ENCODE peak calls at places on chromosomes 4 and X, in six cellular contexts. One of them, this sample, is unnamed. For H3K27me3, the result is how much of the 10 kb centered on the place peaks cover.

GRCh38 chrX:48540015-48540350 is 469 bp downstream of the TBC1D25 start:
- DNase-seq in SJCRH30: no peak
- DNase-seq in transverse colon: peak
- DNase-seq in GM23248: peak
- DNase-seq in hepatocyte: peak
- DNase-seq in CD4-positive, alpha-beta T cell: peak
- DNase-seq in this sample: no peak

GRCh38 chrX:132612990-132613564 is 124.2 kb upstream of the MBNL3 start:
- DNase-seq in SJCRH30: peak
- DNase-seq in transverse colon: peak
- DNase-seq in GM23248: peak
- DNase-seq in hepatocyte: peak
- DNase-seq in CD4-positive, alpha-beta T cell: peak
- DNase-seq in this sample: peak

GRCh38 chr4:156654410-156654809 is 317.2 kb downstream of the PDGFC start:
- DNase-seq in SJCRH30: no peak
- DNase-seq in transverse colon: no peak
- DNase-seq in GM23248: no peak
- DNase-seq in hepatocyte: no peak
- DNase-seq in CD4-positive, alpha-beta T cell: no peak
- DNase-seq in this sample: no peak

GRCh38 chrX:110417128-110417527 is 58.5 kb downstream of the RTL9 start:
- DNase-seq in SJCRH30: no peak
- DNase-seq in transverse colon: no peak
- DNase-seq in GM23248: no peak
- DNase-seq in hepatocyte: no peak
- DNase-seq in CD4-positive, alpha-beta T cell: no peak
- DNase-seq in this sample: no peak

GRCh38 chr4:95728145-95728544 is 111.7 kb upstream of the PDHA2 start:
- DNase-seq in SJCRH30: no peak
- DNase-seq in transverse colon: no peak
- DNase-seq in GM23248: no peak
- DNase-seq in hepatocyte: no peak
- DNase-seq in CD4-positive, alpha-beta T cell: no peak
- DNase-seq in this sample: no peak

GRCh38 chr4:88158360-88159136 is at the start of gene ABCG2:
- DNase-seq in SJCRH30: peak
- DNase-seq in transverse colon: peak
- DNase-seq in GM23248: peak
- DNase-seq in hepatocyte: peak
- DNase-seq in CD4-positive, alpha-beta T cell: no peak
- DNase-seq in this sample: peak

GRCh38 chr4:124321370-124321769 is 391.2 kb downstream of the ANKRD50 start:
- DNase-seq in SJCRH30: peak
- DNase-seq in transverse colon: no peak
- DNase-seq in GM23248: peak
- DNase-seq in hepatocyte: no peak
- DNase-seq in CD4-positive, alpha-beta T cell: no peak
- DNase-seq in this sample: no peak

GRCh38 chr4:146371812-146372211 is 149.9 kb downstream of the SLC10A7 start:
- DNase-seq in SJCRH30: no peak
- DNase-seq in transverse colon: no peak
- DNase-seq in GM23248: no peak
- DNase-seq in hepatocyte: no peak
- DNase-seq in CD4-positive, alpha-beta T cell: no peak
- DNase-seq in this sample: no peak

GRCh38 chrX:134423606-134424005 is 36.4 kb upstream of the HPRT1 start:
- DNase-seq in SJCRH30: no peak
- DNase-seq in transverse colon: no peak
- DNase-seq in GM23248: peak
- DNase-seq in hepatocyte: no peak
- DNase-seq in CD4-positive, alpha-beta T cell: no peak
- DNase-seq in this sample: no peak

GRCh38 chr4:70670332-70671014 is 4.2 kb upstream of the JCHAIN start:
- DNase-seq in SJCRH30: no peak
- DNase-seq in transverse colon: no peak
- DNase-seq in GM23248: peak
- DNase-seq in hepatocyte: no peak
- DNase-seq in CD4-positive, alpha-beta T cell: no peak
- DNase-seq in this sample: no peak

GRCh38 chr4:132218406-132218805 is 930.7 kb upstream of the PCDH10 start:
- DNase-seq in SJCRH30: no peak
- DNase-seq in transverse colon: no peak
- DNase-seq in GM23248: no peak
- DNase-seq in hepatocyte: no peak
- DNase-seq in CD4-positive, alpha-beta T cell: no peak
- DNase-seq in this sample: no peak

GRCh38 chrX:102339312-102340298 is 92.6 kb downstream of the NXF2 start:
- DNase-seq in SJCRH30: peak
- DNase-seq in transverse colon: no peak
- DNase-seq in GM23248: peak
- DNase-seq in hepatocyte: no peak
- DNase-seq in CD4-positive, alpha-beta T cell: no peak
- DNase-seq in this sample: no peak

GRCh38 chr4:23084559-23085248 is 392.0 kb downstream of the GBA3 start:
- DNase-seq in SJCRH30: peak
- DNase-seq in transverse colon: no peak
- DNase-seq in GM23248: peak
- DNase-seq in hepatocyte: no peak
- DNase-seq in CD4-positive, alpha-beta T cell: no peak
- DNase-seq in this sample: peak

GRCh38 chr4:3401436-3402171 is 40.2 kb upstream of the HGFAC start:
- DNase-seq in SJCRH30: no peak
- DNase-seq in transverse colon: no peak
- DNase-seq in GM23248: no peak
- DNase-seq in hepatocyte: no peak
- DNase-seq in CD4-positive, alpha-beta T cell: no peak
- DNase-seq in this sample: peak

GRCh38 chrX:7996414-7996813 is 69.2 kb upstream of the PNPLA4 start:
- DNase-seq in SJCRH30: no peak
- DNase-seq in transverse colon: peak
- DNase-seq in GM23248: peak
- DNase-seq in hepatocyte: peak
- DNase-seq in CD4-positive, alpha-beta T cell: no peak
- DNase-seq in this sample: no peak

GRCh38 chrX:132490086-132490419 is 1.2 kb upstream of the MBNL3 start:
- DNase-seq in SJCRH30: no peak
- DNase-seq in transverse colon: peak
- DNase-seq in GM23248: no peak
- DNase-seq in hepatocyte: no peak
- DNase-seq in CD4-positive, alpha-beta T cell: no peak
- DNase-seq in this sample: no peak

GRCh38 chr4:80240976-80241375 is 25.5 kb upstream of the FGF5 start:
- DNase-seq in SJCRH30: no peak
- DNase-seq in transverse colon: no peak
- DNase-seq in GM23248: peak
- DNase-seq in hepatocyte: no peak
- DNase-seq in CD4-positive, alpha-beta T cell: no peak
- DNase-seq in this sample: no peak

GRCh38 chr4:133150643-133151300 is 1.7 kb downstream of the PCDH10 start:
- DNase-seq in SJCRH30: no peak
- DNase-seq in transverse colon: no peak
- DNase-seq in GM23248: peak
- DNase-seq in hepatocyte: peak
- DNase-seq in CD4-positive, alpha-beta T cell: no peak
- DNase-seq in this sample: no peak

GRCh38 chr4:102823897-102824296 is 3.5 kb downstream of the UBE2D3 start:
- DNase-seq in SJCRH30: no peak
- DNase-seq in transverse colon: no peak
- DNase-seq in GM23248: peak
- DNase-seq in hepatocyte: no peak
- DNase-seq in CD4-positive, alpha-beta T cell: no peak
- DNase-seq in this sample: no peak

GRCh38 chr4:152896819-152897218 is 39.3 kb upstream of the FHDC1 start:
- DNase-seq in SJCRH30: no peak
- DNase-seq in transverse colon: no peak
- DNase-seq in GM23248: peak
- DNase-seq in hepatocyte: no peak
- DNase-seq in CD4-positive, alpha-beta T cell: no peak
- DNase-seq in this sample: no peak

GRCh38 chr4:47852121-47852520 is 14.3 kb upstream of the CORIN start:
- DNase-seq in SJCRH30: no peak
- DNase-seq in transverse colon: no peak
- DNase-seq in GM23248: peak
- DNase-seq in hepatocyte: no peak
- DNase-seq in CD4-positive, alpha-beta T cell: no peak
- DNase-seq in this sample: peak

GRCh38 chrX:107775734-107776511 is at the start of gene TSC22D3:
- DNase-seq in SJCRH30: peak
- DNase-seq in transverse colon: peak
- DNase-seq in GM23248: peak
- DNase-seq in hepatocyte: peak
- DNase-seq in CD4-positive, alpha-beta T cell: peak
- DNase-seq in this sample: peak

GRCh38 chr4:55345980-55346850 is at the start of gene SRD5A3:
- DNase-seq in SJCRH30: peak
- DNase-seq in transverse colon: peak
- DNase-seq in GM23248: peak
- DNase-seq in hepatocyte: peak
- DNase-seq in CD4-positive, alpha-beta T cell: peak
- DNase-seq in this sample: peak
- H3K27me3 ChIP-seq in SJCRH30: under half
- H3K27me3 ChIP-seq in transverse colon: under half
- H3K27me3 ChIP-seq in GM23248: under half
- H3K27me3 ChIP-seq in hepatocyte: under half
- H3K27me3 ChIP-seq in CD4-positive, alpha-beta T cell: under half
- H3K27me3 ChIP-seq in this sample: under half

DNA sequence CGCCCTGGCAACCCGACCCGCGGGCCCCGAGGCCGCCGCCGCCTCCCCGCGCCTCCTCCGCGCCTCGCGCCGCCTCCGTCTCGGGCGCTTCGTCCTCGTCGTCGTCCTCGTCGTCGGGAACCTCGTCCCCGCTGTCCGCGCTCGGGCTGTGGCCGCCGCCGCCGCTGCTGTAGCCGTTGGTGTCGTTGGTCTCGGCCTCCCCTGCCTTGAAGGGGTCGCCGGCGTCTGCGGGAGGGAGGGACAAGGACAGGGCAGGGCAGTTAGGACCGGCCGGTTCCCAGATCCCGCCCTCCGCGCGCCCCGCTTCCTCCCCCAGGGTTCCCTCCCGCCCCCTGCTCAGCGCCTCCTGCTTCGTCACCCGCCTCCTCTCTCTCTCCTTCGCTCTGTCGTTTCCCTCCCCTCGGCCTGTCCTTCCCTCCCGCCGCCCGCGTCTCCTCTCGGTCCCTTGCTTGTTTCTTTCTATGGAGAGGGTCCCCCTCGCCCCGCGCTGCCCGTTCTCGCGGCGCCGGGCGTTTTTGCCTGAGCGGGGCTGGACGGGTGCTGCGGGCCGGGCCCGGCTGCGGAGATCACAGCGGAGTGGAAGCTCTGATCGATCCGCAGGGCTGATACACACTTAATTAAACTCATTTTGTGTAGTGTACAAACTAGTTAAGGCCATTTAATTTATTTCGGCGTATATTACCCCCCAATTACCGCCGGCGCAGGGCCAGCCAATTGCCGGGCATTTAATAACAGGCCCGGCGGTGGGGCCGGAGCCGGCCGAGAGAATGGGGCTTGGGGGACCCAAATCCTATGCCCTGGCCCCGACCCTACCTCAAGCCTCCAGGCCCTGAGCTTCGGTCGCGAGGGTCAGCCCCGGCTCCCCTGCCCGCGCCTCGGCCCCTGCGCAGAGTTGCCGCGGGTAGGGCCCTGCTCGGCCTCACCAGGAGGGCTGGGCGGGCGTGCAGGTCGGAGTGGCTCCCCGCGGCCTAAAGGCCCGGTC is 2.4 kb downstream of the NKX1-1 start:
- DNase-seq in SJCRH30: no peak
- DNase-seq in transverse colon: no peak
- DNase-seq in GM23248: peak
- DNase-seq in hepatocyte: peak
- DNase-seq in CD4-positive, alpha-beta T cell: no peak
- DNase-seq in this sample: peak
- H3K27me3 ChIP-seq in SJCRH30: under half
- H3K27me3 ChIP-seq in transverse colon: half or more
- H3K27me3 ChIP-seq in GM23248: half or more
- H3K27me3 ChIP-seq in hepatocyte: half or more
- H3K27me3 ChIP-seq in CD4-positive, alpha-beta T cell: half or more
- H3K27me3 ChIP-seq in this sample: under half

DNA sequence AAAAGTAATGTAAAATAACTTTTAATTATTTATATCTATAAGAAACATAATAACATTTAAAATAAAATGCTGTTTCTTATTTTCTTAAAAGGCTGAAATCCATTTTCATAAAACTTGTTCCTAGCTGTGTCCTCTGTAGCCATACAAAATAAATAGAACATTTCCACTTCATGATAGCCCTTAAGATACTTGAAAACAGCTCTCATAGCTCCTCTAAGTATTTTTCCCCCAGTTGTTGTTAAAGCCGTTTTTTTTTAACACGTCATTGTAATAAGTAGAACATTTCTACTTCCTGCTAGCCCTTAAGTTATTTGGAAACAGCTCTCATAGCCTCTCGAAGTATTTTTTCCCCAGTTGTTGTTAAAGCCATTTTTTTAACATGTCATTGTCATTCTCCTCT is 97.3 kb upstream of the SOX3 start:
- DNase-seq in SJCRH30: no peak
- DNase-seq in transverse colon: no peak
- DNase-seq in GM23248: no peak
- DNase-seq in hepatocyte: no peak
- DNase-seq in CD4-positive, alpha-beta T cell: no peak
- DNase-seq in this sample: no peak
- H3K27me3 ChIP-seq in SJCRH30: under half
- H3K27me3 ChIP-seq in transverse colon: under half
- H3K27me3 ChIP-seq in GM23248: under half
- H3K27me3 ChIP-seq in hepatocyte: under half
- H3K27me3 ChIP-seq in CD4-positive, alpha-beta T cell: under half
- H3K27me3 ChIP-seq in this sample: under half

GRCh38 chr4:14264437-14264836 is 636.9 kb upstream of the BOD1L1 start:
- DNase-seq in SJCRH30: no peak
- DNase-seq in transverse colon: no peak
- DNase-seq in GM23248: peak
- DNase-seq in hepatocyte: peak
- DNase-seq in CD4-positive, alpha-beta T cell: no peak
- DNase-seq in this sample: no peak

GRCh38 chr4:14257903-14258302 is 630.4 kb upstream of the BOD1L1 start:
- DNase-seq in SJCRH30: no peak
- DNase-seq in transverse colon: no peak
- DNase-seq in GM23248: no peak
- DNase-seq in hepatocyte: no peak
- DNase-seq in CD4-positive, alpha-beta T cell: no peak
- DNase-seq in this sample: no peak

GRCh38 chr4:14262221-14262620 is 634.7 kb upstream of the BOD1L1 start:
- DNase-seq in SJCRH30: no peak
- DNase-seq in transverse colon: no peak
- DNase-seq in GM23248: no peak
- DNase-seq in hepatocyte: no peak
- DNase-seq in CD4-positive, alpha-beta T cell: no peak
- DNase-seq in this sample: no peak

GRCh38 chr4:14260591-14260990 is 633.1 kb upstream of the BOD1L1 start:
- DNase-seq in SJCRH30: no peak
- DNase-seq in transverse colon: no peak
- DNase-seq in GM23248: no peak
- DNase-seq in hepatocyte: no peak
- DNase-seq in CD4-positive, alpha-beta T cell: no peak
- DNase-seq in this sample: no peak

DNA sequence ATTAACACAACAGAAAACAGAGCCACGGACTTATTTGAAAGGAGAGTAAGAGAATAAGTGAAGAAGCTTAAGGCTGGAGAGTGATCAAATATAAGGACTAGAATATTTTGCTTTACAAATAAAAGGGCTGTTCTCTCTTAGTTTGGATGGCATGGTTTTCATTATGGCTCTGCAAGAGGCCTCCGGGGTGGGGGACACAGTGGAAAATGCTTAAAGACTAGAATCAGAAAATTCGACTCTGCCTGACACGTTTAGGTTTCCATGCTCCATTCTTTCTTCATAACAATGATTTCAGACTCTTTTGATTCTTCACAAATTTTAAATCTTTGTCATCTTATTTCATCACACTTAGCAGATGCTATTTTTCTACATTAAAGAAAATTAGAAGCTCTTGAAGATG is 632.4 kb upstream of the BOD1L1 start:
- DNase-seq in SJCRH30: no peak
- DNase-seq in transverse colon: no peak
- DNase-seq in GM23248: peak
- DNase-seq in hepatocyte: no peak
- DNase-seq in CD4-positive, alpha-beta T cell: no peak
- DNase-seq in this sample: no peak
- H3K27me3 ChIP-seq in SJCRH30: under half
- H3K27me3 ChIP-seq in transverse colon: under half
- H3K27me3 ChIP-seq in GM23248: under half
- H3K27me3 ChIP-seq in hepatocyte: under half
- H3K27me3 ChIP-seq in CD4-positive, alpha-beta T cell: under half
- H3K27me3 ChIP-seq in this sample: under half

This sample was measured in MG63.